ENCODE peak calls at places on chromosomes 2 and 18, in six cellular contexts. T is T-cell; S is NAMALWA; Y is activated T-cell treated with anti-CD3 and anti-CD28 coated beads, Interleukin-2, amount 50 U/mL, for 1 hour; N is naive thymus-derived CD8-positive, alpha-beta T cell; K is activated CD4-positive, alpha-beta T cell treated with anti-CD3 and anti-CD28 coated beads, Interleukin-2, amount 50 U/mL, for 1 hour. A is an unnamed sample.

GRCh38 chr2:120199837-120200499 is 23.2 kb downstream of the TMEM185B start:
- DNase-seq in T (no peak), S (no peak), Y (no peak), N (no peak), K (no peak), A (no peak)

GRCh38 chr2:105403785-105404698 is 5.2 kb upstream of the FHL2 start:
- DNase-seq in T (no peak), S (peak), Y (no peak), N (no peak), K (no peak), A (no peak)

GRCh38 chr2:219157396-219157795 is 3.2 kb downstream of the NHEJ1 start:
- DNase-seq in T (no peak), S (no peak), Y (no peak), N (no peak), K (no peak), A (no peak)

GRCh38 chr18:54829856-54830255 is 1.6 kb downstream of the RAB27B start:
- DNase-seq in T (no peak), S (no peak), Y (no peak), N (no peak), K (no peak), A (no peak)

GRCh38 chr2:55718165-55719008 is 24.7 kb upstream of the PNPT1 start:
- DNase-seq in T (no peak), S (peak), Y (no peak), N (no peak), K (peak), A (peak)

GRCh38 chr18:73136134-73136533 is 268.3 kb upstream of the NETO1 start:
- DNase-seq in T (no peak), S (peak), Y (no peak), N (no peak), K (no peak), A (no peak)

GRCh38 chr2:232492236-232492848 is 4.7 kb upstream of the ECEL1 start:
- DNase-seq in T (no peak), S (no peak), Y (no peak), N (no peak), K (no peak), A (no peak)

GRCh38 chr2:113233593-113234550 is 44.8 kb downstream of the PAX8 start:
- DNase-seq in T (no peak), S (peak), Y (no peak), N (no peak), K (no peak), A (no peak)

GRCh38 chr2:19774788-19775156 is 127.0 kb downstream of the TTC32 start:
- DNase-seq in T (no peak), S (no peak), Y (no peak), N (no peak), K (no peak), A (no peak)

GRCh38 chr18:39453882-39454281 is 1888.3 kb upstream of the CELF4 start:
- DNase-seq in T (no peak), S (no peak), Y (no peak), N (no peak), K (no peak), A (no peak)

GRCh38 chr2:96157649-96158553 is 12.7 kb upstream of the DUSP2 start:
- DNase-seq in T (no peak), S (no peak), Y (peak), N (peak), K (peak), A (peak)

GRCh38 chr2:236164201-236164982 is 3.8 kb downstream of the GBX2 start:
- DNase-seq in T (no peak), S (no peak), Y (no peak), N (no peak), K (no peak), A (no peak)

GRCh38 chr2:9770006-9770307 is 73.3 kb upstream of the TAF1B start:
- DNase-seq in T (no peak), S (no peak), Y (no peak), N (no peak), K (no peak), A (no peak)

GRCh38 chr2:40220177-40220925 is 231.5 kb downstream of the SLC8A1 start:
- DNase-seq in T (no peak), S (no peak), Y (no peak), N (no peak), K (no peak), A (no peak)

GRCh38 chr2:149399934-149400615 is 69.7 kb downstream of the LYPD6 start:
- DNase-seq in T (no peak), S (no peak), Y (no peak), N (no peak), K (no peak), A (no peak)

GRCh38 chr2:188902906-188903305 is 71.3 kb upstream of the COL3A1 start:
- DNase-seq in T (no peak), S (no peak), Y (no peak), N (no peak), K (no peak), A (no peak)

GRCh38 chr2:58032751-58033055 is 13.9 kb upstream of the VRK2 start:
- DNase-seq in T (no peak), S (no peak), Y (no peak), N (no peak), K (no peak), A (no peak)

GRCh38 chr2:158668394-158668793 is 126.7 kb upstream of the DAPL1 start:
- DNase-seq in T (no peak), S (no peak), Y (no peak), N (no peak), K (no peak), A (no peak)

GRCh38 chr2:219332542-219332941 is at the start of gene RESP18:
- DNase-seq in T (no peak), S (no peak), Y (no peak), N (no peak), K (no peak), A (no peak)

GRCh38 chr18:11947214-11948119 is 33.8 kb upstream of the IMPA2 start:
- DNase-seq in T (peak), S (no peak), Y (peak), N (peak), K (peak), A (peak)

GRCh38 chr18:1018211-1018651 is 113.6 kb downstream of the ADCYAP1 start:
- DNase-seq in T (no peak), S (no peak), Y (no peak), N (no peak), K (no peak), A (no peak)

GRCh38 chr2:57076856-57077255 is 893.1 kb downstream of the CCDC85A start:
- DNase-seq in T (no peak), S (no peak), Y (no peak), N (no peak), K (no peak), A (no peak)

GRCh38 chr18:13823707-13824395 is at the start of gene MC5R:
- DNase-seq in T (peak), S (peak), Y (peak), N (peak), K (peak), A (peak)

GRCh38 chr18:10453885-10454772 is at the start of gene APCDD1:
- DNase-seq in T (no peak), S (no peak), Y (no peak), N (no peak), K (no peak), A (no peak)

GRCh38 chr18:65363006-65363405 is 387.8 kb upstream of the CDH7 start:
- DNase-seq in T (no peak), S (no peak), Y (no peak), N (no peak), K (no peak), A (no peak)

GRCh38 chr18:3059272-3059671 is 46.3 kb upstream of the LPIN2 start:
- DNase-seq in T (no peak), S (no peak), Y (no peak), N (no peak), K (no peak), A (no peak)

GRCh38 chr2:228938629-228939028 is 332.5 kb downstream of the PID1 start:
- DNase-seq in T (no peak), S (no peak), Y (no peak), N (no peak), K (no peak), A (no peak)

GRCh38 chr2:240963065-240963375 is 35.4 kb upstream of the SNED1 start:
- DNase-seq in T (no peak), S (no peak), Y (peak), N (no peak), K (no peak), A (no peak)

GRCh38 chr2:1052671-1053270 is 102.1 kb downstream of the SNTG2 start:
- DNase-seq in T (no peak), S (no peak), Y (no peak), N (no peak), K (no peak), A (no peak)

GRCh38 chr2:158502984-158503383 is 46.2 kb downstream of the PKP4 start:
- DNase-seq in T (no peak), S (no peak), Y (no peak), N (no peak), K (no peak), A (no peak)

GRCh38 chr2:63059434-63060078 is 8.9 kb downstream of the OTX1 start:
- DNase-seq in T (no peak), S (peak), Y (peak), N (peak), K (no peak), A (no peak)

GRCh38 chr2:44655401-44655864 is 286.1 kb upstream of the SIX3 start:
- DNase-seq in T (no peak), S (no peak), Y (no peak), N (no peak), K (no peak), A (no peak)

GRCh38 chr2:96097951-96098823 is 18.2 kb downstream of the ADRA2B start:
- DNase-seq in T (no peak), S (no peak), Y (no peak), N (no peak), K (no peak), A (no peak)

GRCh38 chr2:64934530-64934929 is 54.7 kb upstream of the SLC1A4 start:
- DNase-seq in T (no peak), S (peak), Y (no peak), N (no peak), K (no peak), A (no peak)

A was measured in effector CD8-positive, alpha-beta T cell.